ENCODE peak calls at places on chromosome 2, in four cellular contexts. One of them, this sample, is unnamed.

GRCh38 chr2:159101755-159102489 is 133.5 kb downstream of the TANC1 start:
- DNase-seq in K562: no peak
- DNase-seq in HepG2: no peak
- DNase-seq in H1: no peak
- DNase-seq in this sample: no peak

GRCh38 chr2:95346738-95347671 is 49.9 kb downstream of the KCNIP3 start:
- DNase-seq in K562: peak
- DNase-seq in HepG2: no peak
- DNase-seq in H1: no peak
- DNase-seq in this sample: no peak

GRCh38 chr2:10356459-10356851 is 53.8 kb downstream of the HPCAL1 start:
- DNase-seq in K562: no peak
- DNase-seq in HepG2: no peak
- DNase-seq in H1: no peak
- DNase-seq in this sample: no peak

GRCh38 chr2:43007901-43008300 is 215.5 kb upstream of the HAAO start:
- DNase-seq in K562: no peak
- DNase-seq in HepG2: no peak
- DNase-seq in H1: no peak
- DNase-seq in this sample: no peak

GRCh38 chr2:37090019-37090477 is 5.7 kb downstream of the GPATCH11 start:
- DNase-seq in K562: no peak
- DNase-seq in HepG2: no peak
- DNase-seq in H1: no peak
- DNase-seq in this sample: no peak

GRCh38 chr2:157692768-157693167 is 64.1 kb upstream of the ACVR1C start:
- DNase-seq in K562: no peak
- DNase-seq in HepG2: no peak
- DNase-seq in H1: no peak
- DNase-seq in this sample: no peak

GRCh38 chr2:172734711-172735645 is 667 bp upstream of the RAPGEF4 start:
- DNase-seq in K562: no peak
- DNase-seq in HepG2: no peak
- DNase-seq in H1: no peak
- DNase-seq in this sample: no peak

GRCh38 chr2:58336416-58336815 is 95.3 kb upstream of the FANCL start:
- DNase-seq in K562: no peak
- DNase-seq in HepG2: no peak
- DNase-seq in H1: no peak
- DNase-seq in this sample: no peak

GRCh38 chr2:232368311-232368731 is 10.2 kb upstream of the ALPP start:
- DNase-seq in K562: no peak
- DNase-seq in HepG2: no peak
- DNase-seq in H1: no peak
- DNase-seq in this sample: no peak

GRCh38 chr2:128310094-128310716 is 8.5 kb downstream of the HS6ST1 start:
- DNase-seq in K562: no peak
- DNase-seq in HepG2: no peak
- DNase-seq in H1: no peak
- DNase-seq in this sample: no peak
- TF ChIP-seq FOSL1 in K562: no peak
- TF ChIP-seq FOSL1 in HepG2: no peak
- TF ChIP-seq FOSL1 in H1: no peak
- TF ChIP-seq FOSL1 in this sample: no peak

GRCh38 chr2:27125104-27125503 is 1.5 kb downstream of the ABHD1 start:
- DNase-seq in K562: no peak
- DNase-seq in HepG2: no peak
- DNase-seq in H1: no peak
- DNase-seq in this sample: no peak

GRCh38 chr2:27122791-27123190 is 824 bp upstream of the ABHD1 start:
- DNase-seq in K562: no peak
- DNase-seq in HepG2: no peak
- DNase-seq in H1: no peak
- DNase-seq in this sample: no peak

GRCh38 chr2:27126252-27126710 is 2.7 kb downstream of the ABHD1 start:
- DNase-seq in K562: no peak
- DNase-seq in HepG2: peak
- DNase-seq in H1: no peak
- DNase-seq in this sample: no peak

GRCh38 chr2:27127883-27128670 is 4.5 kb downstream of the ABHD1 start:
- DNase-seq in K562: no peak
- DNase-seq in HepG2: no peak
- DNase-seq in H1: no peak
- DNase-seq in this sample: no peak

DNA sequence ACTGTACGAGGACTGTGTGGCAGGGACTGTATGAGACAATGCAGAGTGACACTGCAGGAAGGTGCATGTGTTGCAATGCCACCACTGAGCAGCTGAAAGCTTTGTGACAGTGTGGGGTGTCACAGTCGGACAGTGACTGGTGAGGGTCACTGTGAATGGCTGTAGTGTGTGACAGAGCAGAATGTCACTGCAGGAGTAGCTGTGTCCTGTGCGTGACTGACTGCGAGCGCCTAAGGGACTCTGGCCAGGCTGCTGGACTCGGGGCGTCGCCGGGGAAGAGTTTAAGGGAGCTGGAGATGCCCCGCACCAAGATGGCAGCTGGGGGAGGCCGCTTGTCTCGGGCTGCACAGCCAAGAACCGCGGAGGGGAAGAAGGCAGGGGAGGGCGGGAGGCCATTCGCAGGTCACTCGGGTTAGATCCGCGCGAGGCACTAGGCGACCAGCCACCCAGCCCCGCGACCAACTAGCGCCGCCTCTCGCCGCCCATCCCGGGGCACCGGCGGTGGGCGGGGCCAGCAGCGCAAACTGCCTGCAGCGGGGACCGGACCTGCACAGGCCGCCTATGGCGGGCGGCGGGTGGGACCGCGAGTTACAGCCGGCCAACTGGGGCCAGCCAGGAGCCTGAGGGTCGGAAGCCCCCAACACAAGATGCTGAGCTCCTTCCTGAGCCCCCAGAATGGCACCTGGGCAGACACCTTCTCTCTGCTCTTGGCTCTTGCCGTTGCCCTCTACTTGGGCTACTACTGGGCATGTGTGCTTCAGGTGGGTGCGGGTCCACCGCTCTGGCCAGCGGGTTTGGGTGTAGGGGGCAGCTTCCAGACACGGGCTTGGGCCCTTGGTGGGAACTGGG is at the start of gene ABHD1:
- DNase-seq in K562: peak
- DNase-seq in HepG2: peak
- DNase-seq in H1: no peak
- DNase-seq in this sample: no peak
- TF ChIP-seq FOSL1 in K562: no peak
- TF ChIP-seq FOSL1 in HepG2: no peak
- TF ChIP-seq FOSL1 in H1: no peak
- TF ChIP-seq FOSL1 in this sample: no peak

GRCh38 chr2:236641051-236641450 is 71.4 kb downstream of the ACKR3 start:
- DNase-seq in K562: no peak
- DNase-seq in HepG2: no peak
- DNase-seq in H1: no peak
- DNase-seq in this sample: no peak
- TF ChIP-seq FOSL1 in K562: no peak
- TF ChIP-seq FOSL1 in HepG2: no peak
- TF ChIP-seq FOSL1 in H1: no peak
- TF ChIP-seq FOSL1 in this sample: no peak

GRCh38 chr2:133561045-133561852 is 7.0 kb downstream of the NCKAP5 start:
- DNase-seq in K562: no peak
- DNase-seq in HepG2: peak
- DNase-seq in H1: no peak
- DNase-seq in this sample: peak
- TF ChIP-seq FOSL1 in K562: no peak
- TF ChIP-seq FOSL1 in HepG2: no peak
- TF ChIP-seq FOSL1 in H1: no peak
- TF ChIP-seq FOSL1 in this sample: no peak

GRCh38 chr2:235105821-235106359 is 154.1 kb downstream of the SH3BP4 start:
- DNase-seq in K562: no peak
- DNase-seq in HepG2: peak
- DNase-seq in H1: no peak
- DNase-seq in this sample: no peak
- TF ChIP-seq FOSL1 in K562: no peak
- TF ChIP-seq FOSL1 in HepG2: peak
- TF ChIP-seq FOSL1 in H1: no peak
- TF ChIP-seq FOSL1 in this sample: no peak

GRCh38 chr2:24644032-24644431 is 149.2 kb downstream of the PTRHD1 start:
- DNase-seq in K562: no peak
- DNase-seq in HepG2: no peak
- DNase-seq in H1: no peak
- DNase-seq in this sample: no peak

GRCh38 chr2:24635181-24635580 is 144.1 kb downstream of the NCOA1 start:
- DNase-seq in K562: no peak
- DNase-seq in HepG2: no peak
- DNase-seq in H1: no peak
- DNase-seq in this sample: no peak

GRCh38 chr2:24643051-24643450 is 150.1 kb downstream of the PTRHD1 start:
- DNase-seq in K562: no peak
- DNase-seq in HepG2: no peak
- DNase-seq in H1: no peak
- DNase-seq in this sample: no peak

GRCh38 chr2:24642351-24642750 is 150.8 kb downstream of the PTRHD1 start:
- DNase-seq in K562: no peak
- DNase-seq in HepG2: no peak
- DNase-seq in H1: no peak
- DNase-seq in this sample: no peak

DNA sequence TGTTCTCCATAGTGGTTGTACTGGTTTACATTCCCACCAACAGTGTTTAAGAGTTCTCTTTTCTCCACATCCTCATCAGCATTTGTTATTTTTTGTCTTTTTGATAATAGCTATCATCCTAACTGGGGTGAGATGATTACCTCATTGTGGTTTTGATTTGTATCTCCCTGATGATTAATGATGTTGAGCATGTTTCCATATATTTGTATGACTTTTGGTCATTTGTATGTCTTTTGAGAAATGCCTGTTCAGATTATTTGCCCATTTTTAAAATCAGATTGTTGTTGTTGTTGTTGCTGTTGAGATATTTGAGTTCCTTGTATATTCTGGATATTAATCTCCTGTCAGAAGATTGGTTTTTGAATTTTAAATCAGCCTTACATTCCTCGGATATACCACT is 147.5 kb downstream of the NCOA1 start:
- DNase-seq in K562: no peak
- DNase-seq in HepG2: no peak
- DNase-seq in H1: no peak
- DNase-seq in this sample: no peak
- TF ChIP-seq FOSL1 in K562: no peak
- TF ChIP-seq FOSL1 in HepG2: no peak
- TF ChIP-seq FOSL1 in H1: no peak
- TF ChIP-seq FOSL1 in this sample: no peak

DNA sequence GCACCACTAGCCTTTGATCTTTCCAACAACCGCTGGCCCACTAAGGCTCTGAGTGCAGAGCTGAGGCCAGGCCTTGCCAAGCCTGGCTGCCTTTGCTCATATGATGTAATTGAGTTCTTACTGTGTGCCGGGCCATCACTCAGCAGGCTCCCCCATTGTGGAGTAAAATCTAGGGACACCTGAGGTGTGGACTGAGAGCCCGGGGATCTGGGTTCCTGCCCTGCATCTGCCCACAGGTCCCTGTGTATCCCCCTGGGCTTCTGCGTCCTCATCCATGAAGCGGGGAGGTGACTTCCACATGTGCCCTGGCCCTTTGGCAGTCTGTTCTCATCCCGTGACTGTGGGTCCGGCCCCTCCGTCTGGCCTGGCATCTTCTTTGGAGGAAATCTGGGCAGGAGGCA is 33.8 kb downstream of the GREB1 start:
- DNase-seq in K562: no peak
- DNase-seq in HepG2: no peak
- DNase-seq in H1: no peak
- DNase-seq in this sample: no peak
- TF ChIP-seq FOSL1 in K562: no peak
- TF ChIP-seq FOSL1 in HepG2: no peak
- TF ChIP-seq FOSL1 in H1: no peak
- TF ChIP-seq FOSL1 in this sample: no peak